ENCODE peak calls at places on chromosomes 12 and 14, in six cellular contexts. F, T, L, K, M and R are unnamed samples.

GRCh38 chr12:66014818-66015217 is 115.7 kb downstream of the LLPH start:
- DNase-seq in F (no peak), T (no peak), L (no peak), K (no peak), M (no peak), R (no peak)

GRCh38 chr12:109961612-109962011 is 34.6 kb downstream of the GIT2 start:
- DNase-seq in F (no peak), T (no peak), L (no peak), K (no peak), M (no peak), R (no peak)

GRCh38 chr14:104732355-104732804 is 8.4 kb downstream of the ADSS1 start:
- DNase-seq in F (no peak), T (no peak), L (no peak), K (peak; percentile 90), M (peak; percentile 39), R (no peak)

GRCh38 chr12:19739195-19739776 is 300.0 kb downstream of the AEBP2 start:
- DNase-seq in F (no peak), T (no peak), L (peak; percentile 4), K (peak; percentile 80), M (peak; percentile 89), R (no peak)

GRCh38 chr12:68633614-68634558 is 23.2 kb downstream of the RAP1B start:
- DNase-seq in F (no peak), T (no peak), L (no peak), K (no peak), M (no peak), R (no peak)

GRCh38 chr12:113021500-113021899 is 35.0 kb upstream of the DTX1 start:
- DNase-seq in F (no peak), T (no peak), L (no peak), K (no peak), M (no peak), R (no peak)

GRCh38 chr12:12081836-12082497 is 11.2 kb downstream of the BCL2L14 start:
- DNase-seq in F (no peak), T (peak; percentile 32), L (no peak), K (peak; percentile 29), M (peak; percentile 82), R (peak; percentile 48)

GRCh38 chr12:58930770-58931324 is 10.5 kb upstream of the LRIG3 start:
- DNase-seq in F (no peak), T (no peak), L (no peak), K (no peak), M (no peak), R (no peak)

GRCh38 chr12:96208346-96208745 is 14.2 kb downstream of the ELK3 start:
- DNase-seq in F (no peak), T (no peak), L (no peak), K (no peak), M (no peak), R (no peak)

GRCh38 chr14:101005447-101005846 is 101.9 kb upstream of the RTL1 start:
- DNase-seq in F (no peak), T (no peak), L (no peak), K (no peak), M (no peak), R (no peak)

GRCh38 chr12:24562761-24563392 is 386.0 kb downstream of the BCAT1 start:
- DNase-seq in F (no peak), T (no peak), L (no peak), K (no peak), M (peak; percentile 33), R (no peak)

GRCh38 chr12:60849723-60850122 is 1253.9 kb downstream of the SLC16A7 start:
- DNase-seq in F (no peak), T (no peak), L (no peak), K (no peak), M (no peak), R (no peak)

GRCh38 chr12:108484431-108484830 is 30.6 kb upstream of the FICD start:
- DNase-seq in F (no peak), T (no peak), L (no peak), K (no peak), M (no peak), R (no peak)

GRCh38 chr14:104746951-104747481 is 5.9 kb upstream of the SIVA1 start:
- DNase-seq in F (no peak), T (no peak), L (no peak), K (no peak), M (no peak), R (no peak)

GRCh38 chr14:32312010-32312331 is 17.1 kb upstream of the AKAP6 start:
- DNase-seq in F (no peak), T (no peak), L (no peak), K (no peak), M (no peak), R (no peak)

GRCh38 chr14:92560106-92560865 is 46.7 kb downstream of the RIN3 start:
- DNase-seq in F (peak; percentile 58), T (no peak), L (peak; percentile 25), K (no peak), M (no peak), R (no peak)

GRCh38 chr12:575129-575502 is 88.1 kb downstream of the NINJ2 start:
- DNase-seq in F (no peak), T (no peak), L (no peak), K (no peak), M (no peak), R (no peak)

GRCh38 chr12:2825133-2825532 is 9.7 kb downstream of the NRIP2 start:
- DNase-seq in F (no peak), T (no peak), L (no peak), K (no peak), M (no peak), R (no peak)

GRCh38 chr12:27781680-27782079 is 1.6 kb upstream of the MANSC4 start:
- DNase-seq in F (no peak), T (no peak), L (no peak), K (no peak), M (no peak), R (no peak)

GRCh38 chr12:122917508-122918227 is 21.7 kb upstream of the VPS37B start:
- DNase-seq in F (no peak), T (no peak), L (no peak), K (no peak), M (no peak), R (no peak)

GRCh38 chr12:120346681-120347080 is 19.1 kb upstream of the PLA2G1B start:
- DNase-seq in F (no peak), T (no peak), L (no peak), K (no peak), M (no peak), R (no peak)

GRCh38 chr12:40099423-40099853 is 6.4 kb downstream of the SLC2A13 start:
- DNase-seq in F (no peak), T (no peak), L (no peak), K (no peak), M (no peak), R (no peak)

GRCh38 chr12:30719060-30719459 is 23.4 kb upstream of the IPO8 start:
- DNase-seq in F (no peak), T (no peak), L (no peak), K (no peak), M (no peak), R (no peak)

GRCh38 chr14:34989762-34990161 is 7.0 kb downstream of the SRP54 start:
- DNase-seq in F (no peak), T (no peak), L (no peak), K (no peak), M (no peak), R (no peak)

GRCh38 chr12:127893875-127894635 is 372.9 kb upstream of the TMEM132C start:
- DNase-seq in F (no peak), T (no peak), L (no peak), K (no peak), M (no peak), R (no peak)

GRCh38 chr12:69157023-69157655 is 82.2 kb upstream of the CPSF6 start:
- DNase-seq in F (peak; percentile 71), T (peak; percentile 19), L (peak; percentile 88), K (peak; percentile 70), M (peak; percentile 77), R (peak; percentile 69)

GRCh38 chr12:42997032-42997431 is 407.5 kb upstream of the PRICKLE1 start:
- DNase-seq in F (no peak), T (no peak), L (no peak), K (no peak), M (no peak), R (no peak)

GRCh38 chr12:2833327-2833726 is 1.5 kb downstream of the NRIP2 start:
- DNase-seq in F (no peak), T (no peak), L (no peak), K (no peak), M (no peak), R (no peak)

GRCh38 chr14:103688906-103689902 is 26.0 kb downstream of the XRCC3 start:
- DNase-seq in F (no peak), T (no peak), L (no peak), K (no peak), M (no peak), R (peak; percentile 65)

GRCh38 chr12:130281157-130281799 is 56.4 kb upstream of the PIWIL1 start:
- DNase-seq in F (peak; percentile 4), T (no peak), L (no peak), K (peak; percentile 1), M (peak; percentile 14), R (no peak)